ENCODE peak calls at places on chromosomes 16 and 17, in eight cellular contexts. Q is pancreas, A is fibroblast of mammary gland, L is AG04450, S is adrenal gland, Z is cardiac fibroblast, J is ovary, G is body of pancreas. T is an unnamed sample.

GRCh38 chr16:49345829-49346228 is 27.8 kb upstream of the C16orf78 start:
- DNase-seq in A (no peak), L (no peak), Q (no peak), Z (no peak), G (no peak), J (no peak), S (no peak), T (no peak)

GRCh38 chr17:82247175-82247823 is 18.5 kb downstream of the SLC16A3 start:
- DNase-seq in L (no peak), S (no peak), G (no peak), J (no peak), Z (no peak), Q (peak), A (no peak), T (no peak)

GRCh38 chr17:13597723-13598347 is 3.9 kb downstream of the HS3ST3A1 start:
- DNase-seq in S (peak), J (no peak), G (peak), Q (no peak), Z (peak), A (peak), L (no peak), T (peak)

GRCh38 chr17:3750926-3751325 is 27.2 kb downstream of the HASPIN start:
- DNase-seq in Z (no peak), L (no peak), Q (no peak), G (no peak), S (no peak), J (no peak), A (no peak), T (no peak)

GRCh38 chr16:55711959-55712876 is 56.4 kb downstream of the SLC6A2 start:
- DNase-seq in A (peak), Q (no peak), G (peak), L (peak), Z (peak), J (peak), S (peak), T (peak)

GRCh38 chr17:27601069-27601974 is 29.7 kb upstream of the LGALS9 start:
- DNase-seq in Z (peak), L (peak), A (peak), Q (peak), J (peak), S (peak), G (peak), T (peak)

GRCh38 chr17:83068641-83069570 is 10.5 kb upstream of the METRNL start:
- DNase-seq in L (no peak), G (no peak), A (no peak), Z (no peak), Q (peak), S (no peak), J (no peak), T (no peak)

GRCh38 chr16:3029499-3030127 is 5.8 kb downstream of the THOC6 start:
- DNase-seq in J (no peak), S (no peak), Z (peak), G (peak), Q (peak), A (peak), L (no peak), T (peak)

GRCh38 chr17:2905697-2906595 is 109.7 kb downstream of the RAP1GAP2 start:
- DNase-seq in Q (peak), S (no peak), L (no peak), Z (no peak), G (no peak), A (no peak), J (no peak), T (no peak)

GRCh38 chr17:75832164-75832651 is 12.0 kb downstream of the UNC13D start:
- DNase-seq in Q (no peak), A (peak), Z (peak), J (no peak), L (no peak), G (peak), S (no peak), T (peak)

GRCh38 chr16:21185659-21186325 is 25.6 kb downstream of the ZP2 start:
- DNase-seq in Q (no peak), J (no peak), G (no peak), L (no peak), A (no peak), S (no peak), Z (no peak), T (no peak)

GRCh38 chr17:55124730-55125129 is 140.0 kb upstream of the HLF start:
- DNase-seq in Q (no peak), L (no peak), A (no peak), Z (no peak), J (no peak), G (no peak), S (no peak), T (no peak)

GRCh38 chr17:61201211-61201610 is 198.4 kb upstream of the TBX2 start:
- DNase-seq in L (peak), J (no peak), Z (peak), S (no peak), G (no peak), A (peak), Q (no peak), T (peak)

GRCh38 chr17:37824534-37825485 is 80.0 kb upstream of the HNF1B start:
- DNase-seq in G (no peak), L (peak), A (peak), Z (peak), S (no peak), Q (no peak), J (no peak), T (peak)

GRCh38 chr16:5252800-5253199 is 155.2 kb upstream of the EEF2KMT start:
- DNase-seq in Z (no peak), L (no peak), A (no peak), J (no peak), Q (no peak), G (no peak), S (no peak), T (no peak)

GRCh38 chr17:61235821-61236197 is 163.8 kb upstream of the TBX2 start:
- DNase-seq in L (no peak), Q (no peak), G (peak), J (no peak), A (peak), S (no peak), Z (peak), T (peak)

GRCh38 chr16:369866-370436 is 387 bp downstream of the MRPL28 start:
- DNase-seq in A (no peak), L (no peak), G (peak), S (no peak), Z (peak), J (no peak), Q (peak), T (no peak)

GRCh38 chr16:89721644-89722391 is 481 bp downstream of the ZNF276 start:
- DNase-seq in A (peak), S (peak), L (no peak), Z (peak), Q (peak), J (peak), G (peak), T (peak)

GRCh38 chr17:72206376-72206775 is 85.6 kb downstream of the SOX9 start:
- DNase-seq in J (no peak), Z (no peak), G (no peak), Q (no peak), L (no peak), S (no peak), A (no peak), T (no peak)

GRCh38 chr17:8963665-8964258 is 1.7 kb downstream of the PIK3R5 start:
- DNase-seq in A (no peak), L (no peak), Z (no peak), G (no peak), Q (no peak), S (no peak), J (no peak), T (no peak)

GRCh38 chr17:1252203-1252608 is 18.0 kb upstream of the BHLHA9 start:
- DNase-seq in A (peak), S (no peak), Q (no peak), J (no peak), G (peak), L (no peak), Z (peak), T (no peak)

GRCh38 chr17:40980594-40980993 is 3.5 kb downstream of the KRT40 start:
- DNase-seq in Q (no peak), L (no peak), S (peak), G (peak), Z (peak), J (no peak), A (peak), T (peak)

GRCh38 chr16:3774156-3774767 is 56.9 kb upstream of the TRAP1 start:
- DNase-seq in Z (peak), Q (no peak), A (peak), J (peak), L (peak), S (peak), G (peak), T (peak)

GRCh38 chr17:77361986-77362620 is 221.3 kb downstream of the SEC14L1 start:
- DNase-seq in G (no peak), S (no peak), J (no peak), A (no peak), Z (no peak), Q (no peak), L (no peak), T (peak)

GRCh38 chr16:23504076-23504452 is 6.2 kb downstream of the GGA2 start:
- DNase-seq in L (no peak), Q (no peak), G (peak), A (peak), Z (peak), S (no peak), J (no peak), T (peak)

GRCh38 chr17:17750881-17751280 is 69.6 kb downstream of the RAI1 start:
- DNase-seq in Z (no peak), A (no peak), Q (no peak), G (no peak), L (no peak), J (no peak), S (no peak), T (no peak)

GRCh38 chr17:41769346-41769862 is 17.1 kb downstream of the JUP start:
- DNase-seq in Q (no peak), Z (no peak), A (no peak), J (no peak), G (no peak), L (no peak), S (no peak), T (no peak)

GRCh38 chr17:63786117-63786516 is 12.1 kb downstream of the DDX42 start:
- DNase-seq in Q (no peak), J (no peak), Z (no peak), G (no peak), A (no peak), L (no peak), S (no peak), T (no peak)

GRCh38 chr17:63780507-63780906 is 6.5 kb downstream of the DDX42 start:
- DNase-seq in Z (no peak), G (peak), J (no peak), S (peak), L (no peak), Q (no peak), A (peak), T (no peak)

GRCh38 chr17:63785556-63785955 is 11.6 kb downstream of the DDX42 start:
- DNase-seq in A (peak), Q (no peak), G (no peak), J (no peak), Z (peak), S (no peak), L (no peak), T (peak)

GRCh38 chr17:63783522-63783921 is 9.6 kb downstream of the DDX42 start:
- DNase-seq in G (no peak), S (no peak), J (no peak), A (no peak), Q (no peak), Z (no peak), L (no peak), T (no peak)

DNA sequence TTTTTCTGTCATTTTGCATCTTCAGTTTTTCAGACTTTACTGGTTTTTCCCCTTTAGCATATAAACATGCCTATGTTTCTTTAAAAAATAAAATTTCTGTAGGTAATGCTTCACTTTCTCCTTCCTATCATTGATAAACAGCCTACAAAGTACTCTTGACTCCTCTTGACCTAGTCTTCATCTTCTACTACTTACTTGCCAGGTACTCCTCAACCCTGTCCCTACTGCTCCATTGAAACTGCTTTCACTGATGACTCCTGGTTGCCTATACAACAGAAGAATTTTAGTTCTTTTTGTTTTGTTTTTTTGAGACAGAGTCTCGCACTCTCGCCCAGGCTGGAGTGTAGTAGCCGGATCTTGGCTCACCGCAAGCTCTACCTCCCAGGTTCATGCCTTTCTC is 7.0 kb downstream of the DDX42 start:
- DNase-seq in Z (no peak), J (no peak), L (no peak), S (no peak), G (no peak), A (no peak), Q (no peak), T (no peak)
- H3K4me3 ChIP-seq in Z (no peak), J (no peak), L (no peak), S (no peak), G (no peak), A (no peak), Q (no peak), T (no peak)

GRCh38 chr16:27863377-27863776 is 200.1 kb downstream of the GSG1L start:
- DNase-seq in L (no peak), S (no peak), Q (no peak), A (no peak), J (no peak), G (no peak), Z (no peak), T (no peak)

GRCh38 chr16:27862953-27863352 is 200.6 kb downstream of the GSG1L start:
- DNase-seq in A (no peak), Z (no peak), L (no peak), Q (no peak), G (no peak), J (no peak), S (no peak), T (no peak)

GRCh38 chr16:27870116-27870798 is 193.3 kb downstream of the GSG1L start:
- DNase-seq in A (no peak), S (no peak), J (no peak), Z (no peak), G (no peak), Q (no peak), L (no peak), T (no peak)

GRCh38 chr16:27869411-27869810 is 194.1 kb downstream of the GSG1L start:
- DNase-seq in Z (no peak), S (no peak), J (no peak), A (no peak), G (no peak), Q (no peak), L (no peak), T (no peak)

GRCh38 chr16:27867122-27868110 is 196.1 kb downstream of the GSG1L start:
- DNase-seq in G (peak), J (no peak), Q (peak), L (peak), S (peak), Z (peak), A (peak), T (peak)
- TF ChIP-seq CTCF in G (no peak), J (no peak), Q (peak), L (peak), S (peak), Z (peak), A (peak), T (peak)

GRCh38 chr17:68255151-68255550 is 7.3 kb downstream of the AMZ2 start:
- DNase-seq in Q (no peak), L (no peak), J (no peak), G (no peak), S (no peak), Z (no peak), A (no peak), T (no peak)

GRCh38 chr17:68255731-68256538 is 8.1 kb downstream of the AMZ2 start:
- DNase-seq in A (no peak), J (no peak), G (no peak), Z (no peak), Q (no peak), L (no peak), S (no peak), T (no peak)

GRCh38 chr17:68260051-68260762 is 12.4 kb downstream of the AMZ2 start:
- DNase-seq in G (no peak), J (no peak), Q (no peak), Z (no peak), S (no peak), L (no peak), A (no peak), T (peak)

GRCh38 chr17:68257924-68258323 is 10.1 kb downstream of the AMZ2 start:
- DNase-seq in Q (no peak), S (no peak), J (no peak), L (no peak), A (no peak), Z (no peak), G (no peak), T (no peak)
- H3K4me3 ChIP-seq in Q (no peak), S (no peak), J (no peak), L (no peak), A (no peak), Z (no peak), G (no peak), T (no peak)

GRCh38 chr17:65231086-65231485 is 93.9 kb downstream of the RGS9 start:
- DNase-seq in L (no peak), Q (no peak), J (no peak), A (no peak), Z (no peak), S (no peak), G (no peak), T (no peak)
- TF ChIP-seq CTCF in L (no peak), Q (no peak), J (no peak), A (no peak), Z (no peak), S (no peak), G (no peak), T (no peak)

DNA sequence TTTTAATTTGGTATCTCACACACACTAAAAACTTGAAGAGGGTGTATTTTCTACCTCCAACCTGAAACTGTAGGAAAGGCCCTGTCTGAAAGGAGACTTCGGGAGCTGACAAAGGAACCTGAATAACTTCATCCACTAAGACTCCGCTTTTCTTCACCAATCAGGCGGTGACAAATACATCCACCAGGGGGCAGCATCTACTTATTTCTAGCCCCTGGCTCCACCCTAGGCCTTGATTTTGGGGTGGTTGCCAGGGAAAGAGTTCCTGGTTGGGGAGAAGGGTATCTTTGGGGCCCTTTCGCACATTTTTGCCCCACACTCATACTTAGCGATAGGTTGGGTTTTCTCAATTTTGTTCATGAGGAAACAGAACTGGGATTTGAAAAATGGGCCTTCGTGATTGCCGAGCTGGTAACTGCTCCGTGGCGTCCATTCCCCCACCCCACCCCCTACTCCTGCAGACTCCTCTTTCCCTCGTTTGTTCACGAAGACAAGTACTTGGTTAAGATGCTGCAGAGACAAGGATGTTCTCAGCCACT is 4.8 kb upstream of the ARL4D start:
- DNase-seq in G (peak), A (peak), Q (peak), J (peak), Z (peak), L (peak), S (peak), T (peak)
- H3K4me3 ChIP-seq in G (no peak), A (no peak), Q (peak), J (no peak), Z (no peak), L (no peak), S (no peak), T (no peak)

T was measured in foreskin fibroblast.